ENCODE peak calls at places on chromosomes 7 and 10, in ten cellular contexts. M is astrocyte of the spinal cord, L is body of pancreas, X is BJ, W is psoas muscle, F is fibroblast of lung, T is hepatocyte, A is right lobe of liver, R is fibroblast of mammary gland, G is ovary. Q is an unnamed sample.

GRCh38 chr7:13963925-13964324 is 25.5 kb downstream of the ETV1 start:
- DNase-seq in M (no peak), L (no peak), X (no peak), W (no peak), F (no peak), T (no peak), A (no peak), R (no peak), G (no peak), Q (no peak)

GRCh38 chr7:123774498-123774897 is 25.7 kb upstream of the WASL start:
- DNase-seq in M (no peak), L (no peak), X (no peak), W (no peak), F (no peak), T (no peak), A (no peak), R (no peak), G (no peak), Q (no peak)

GRCh38 chr7:23811540-23811939 is 101.5 kb downstream of the STK31 start:
- DNase-seq in M (no peak), L (no peak), X (no peak), W (no peak), F (no peak), T (no peak), A (no peak), R (peak), G (no peak), Q (no peak)

GRCh38 chr7:55733584-55733983 is 129.0 kb downstream of the SEPTIN14 start:
- DNase-seq in M (peak), L (no peak), X (no peak), W (no peak), F (no peak), T (peak), A (no peak), R (no peak), G (no peak), Q (peak)

GRCh38 chr7:69670701-69671100 is 72.4 kb downstream of the AUTS2 start:
- DNase-seq in M (peak), L (no peak), X (no peak), W (no peak), F (peak), T (no peak), A (no peak), R (peak), G (no peak), Q (peak)

GRCh38 chr7:37683263-37684120 is at the start of gene GPR141:
- DNase-seq in M (peak), L (peak), X (no peak), W (no peak), F (no peak), T (peak), A (no peak), R (no peak), G (no peak), Q (peak)

GRCh38 chr7:95861041-95861440 is 88.7 kb downstream of the DYNC1I1 start:
- DNase-seq in M (peak), L (no peak), X (no peak), W (no peak), F (no peak), T (no peak), A (no peak), R (no peak), G (no peak), Q (no peak)

GRCh38 chr10:112243713-112244112 is 39.5 kb upstream of the TECTB start:
- DNase-seq in M (no peak), L (no peak), X (no peak), W (no peak), F (no peak), T (no peak), A (peak), R (no peak), G (no peak), Q (no peak)

GRCh38 chr7:138400400-138400886 is 59.6 kb upstream of the TRIM24 start:
- DNase-seq in M (no peak), L (no peak), X (no peak), W (no peak), F (no peak), T (no peak), A (no peak), R (no peak), G (no peak), Q (no peak)

GRCh38 chr7:117041007-117041406 is 87.7 kb downstream of the ST7 start:
- DNase-seq in M (peak), L (no peak), X (no peak), W (no peak), F (peak), T (no peak), A (no peak), R (peak), G (no peak), Q (no peak)

GRCh38 chr10:110848106-110848505 is 23.6 kb upstream of the PDCD4 start:
- DNase-seq in M (no peak), L (no peak), X (no peak), W (no peak), F (no peak), T (no peak), A (no peak), R (peak), G (no peak), Q (no peak)

GRCh38 chr7:73986158-73986631 is 41.8 kb upstream of the ELN start:
- DNase-seq in M (no peak), L (no peak), X (no peak), W (no peak), F (peak), T (peak), A (no peak), R (no peak), G (peak), Q (no peak)

GRCh38 chr10:88865281-88865876 is 13.7 kb upstream of the ANKRD22 start:
- DNase-seq in M (peak), L (no peak), X (no peak), W (no peak), F (peak), T (no peak), A (no peak), R (peak), G (no peak), Q (no peak)

GRCh38 chr10:101272229-101272868 is 43.1 kb upstream of the LBX1 start:
- DNase-seq in M (peak), L (peak), X (no peak), W (peak), F (peak), T (peak), A (peak), R (peak), G (peak), Q (peak)
- TF ChIP-seq CTCF in M (peak), L (peak), X (peak), W (peak), F (peak), T (peak), A (peak), R (peak), G (no peak), Q (peak)

GRCh38 chr10:127535802-127536515 is 13.2 kb upstream of the NPS start:
- DNase-seq in M (no peak), L (no peak), X (no peak), W (no peak), F (no peak), T (no peak), A (no peak), R (no peak), G (no peak), Q (no peak)
- H3K4me3 ChIP-seq in M (no peak), L (no peak), X (no peak), W (no peak), F (no peak), T (no peak), A (no peak), R (no peak), G (no peak), Q (no peak)

DNA sequence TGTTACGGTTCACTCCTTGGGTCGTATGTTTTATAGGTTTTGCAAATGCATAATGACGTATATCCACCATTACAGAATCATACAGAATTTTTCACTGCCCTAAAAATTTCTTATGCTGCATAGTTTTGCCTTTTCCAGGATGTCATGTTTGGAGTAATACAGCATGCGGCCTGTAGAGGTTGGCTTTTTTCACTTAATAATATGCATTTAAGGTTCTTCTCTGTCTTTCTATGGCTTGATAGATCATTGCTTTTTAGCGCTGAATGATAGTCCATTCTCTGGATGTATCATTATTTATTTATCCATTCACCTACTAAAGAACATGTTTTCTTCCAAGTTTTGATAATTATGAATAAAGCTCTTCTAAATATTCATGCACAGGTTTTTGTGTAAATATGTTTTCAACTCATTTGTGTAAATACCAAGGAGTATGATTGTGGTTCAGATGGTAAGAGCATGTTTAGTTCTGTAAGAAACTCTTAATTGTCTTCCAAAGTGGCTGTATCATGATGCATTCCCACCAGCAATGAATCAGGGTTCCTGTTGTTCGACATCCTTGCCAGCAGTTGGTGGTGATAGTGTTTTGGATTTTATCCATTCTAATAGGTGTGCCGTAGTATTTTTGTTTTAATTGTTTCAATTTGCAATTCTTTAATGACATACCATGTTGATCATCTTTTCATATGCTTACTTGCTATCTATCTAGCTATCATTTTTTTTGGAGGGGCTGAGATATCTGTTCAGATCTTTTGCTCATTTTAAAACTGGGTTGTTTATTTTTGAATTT is 531.2 kb upstream of the GHITM start:
- DNase-seq in M (peak), L (no peak), X (peak), W (no peak), F (no peak), T (no peak), A (no peak), R (no peak), G (no peak), Q (peak)
- TF ChIP-seq CTCF in M (no peak), L (no peak), X (peak), W (no peak), F (no peak), T (no peak), A (no peak), R (no peak), G (no peak), Q (no peak)

GRCh38 chr10:15351099-15351820 is 19.8 kb downstream of the FAM171A1 start:
- DNase-seq in M (no peak), L (no peak), X (no peak), W (no peak), F (no peak), T (no peak), A (no peak), R (no peak), G (no peak), Q (no peak)

GRCh38 chr10:15346440-15347141 is 24.5 kb downstream of the FAM171A1 start:
- DNase-seq in M (no peak), L (no peak), X (no peak), W (no peak), F (peak), T (no peak), A (no peak), R (peak), G (peak), Q (no peak)

GRCh38 chr10:15347205-15347604 is 23.9 kb downstream of the FAM171A1 start:
- DNase-seq in M (no peak), L (no peak), X (no peak), W (no peak), F (no peak), T (no peak), A (no peak), R (no peak), G (no peak), Q (no peak)

GRCh38 chr10:15348579-15348978 is 22.5 kb downstream of the FAM171A1 start:
- DNase-seq in M (no peak), L (no peak), X (no peak), W (no peak), F (peak), T (no peak), A (no peak), R (peak), G (peak), Q (no peak)

DNA sequence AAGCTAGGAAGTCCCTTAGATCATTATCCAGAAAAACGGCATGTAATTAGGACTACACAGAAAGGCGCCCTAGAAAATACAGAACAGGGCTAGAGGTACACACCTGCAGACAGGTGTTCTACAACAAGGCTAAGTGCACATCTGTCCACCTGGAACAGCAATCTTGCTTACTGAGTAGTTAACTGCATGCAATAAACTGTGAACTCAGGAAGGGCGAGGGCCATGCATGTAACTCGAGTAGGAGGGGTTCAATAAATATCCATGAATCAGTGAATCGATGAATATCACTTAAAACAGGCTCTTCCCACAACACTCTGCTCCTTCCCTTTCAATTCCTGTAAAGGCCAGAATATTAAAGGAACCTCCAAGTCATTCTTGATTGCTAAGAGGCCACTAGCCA is 22.0 kb downstream of the FAM171A1 start:
- DNase-seq in M (no peak), L (no peak), X (no peak), W (no peak), F (no peak), T (no peak), A (no peak), R (no peak), G (no peak), Q (no peak)
- H3K4me3 ChIP-seq in M (no peak), L (no peak), X (no peak), W (peak), F (peak), T (no peak), A (no peak), R (peak), G (peak), Q (no peak)

GRCh38 chr7:143914938-143915337 is 13.0 kb upstream of the TCAF1 start:
- DNase-seq in M (no peak), L (no peak), X (no peak), W (no peak), F (no peak), T (no peak), A (no peak), R (no peak), G (no peak), Q (no peak)
- TF ChIP-seq CTCF in M (no peak), L (no peak), X (peak), W (no peak), F (no peak), T (no peak), A (no peak), R (no peak), G (no peak), Q (no peak)

DNA sequence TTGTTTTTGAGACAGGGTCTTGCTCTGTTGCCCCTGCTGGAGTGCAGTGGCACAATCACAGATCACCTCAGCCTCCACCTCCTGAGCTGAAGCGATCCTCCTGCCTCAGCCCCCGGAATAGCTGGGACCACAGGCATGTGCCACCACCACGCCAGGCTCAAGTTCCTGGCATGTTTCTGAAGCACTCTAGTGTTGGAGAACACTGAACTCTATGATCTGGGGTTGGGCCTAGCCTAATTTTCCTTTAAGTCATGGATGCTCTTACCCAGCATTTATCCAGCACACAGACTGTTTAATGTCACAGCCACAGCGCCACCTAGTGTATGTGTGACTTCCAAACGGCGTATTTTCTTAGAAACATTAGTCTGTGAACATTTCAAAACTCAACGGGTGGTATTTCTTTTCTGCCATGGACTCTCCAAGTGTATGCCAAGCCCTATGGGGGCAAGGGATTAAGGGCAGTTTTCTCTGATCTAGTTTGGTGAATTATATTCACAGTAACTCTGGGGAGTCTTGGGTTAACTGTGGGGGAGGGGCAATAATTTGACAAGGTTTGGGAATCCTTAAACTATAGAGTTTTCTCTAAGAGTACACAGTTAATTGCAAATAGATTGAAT is 91.8 kb downstream of the CREM start:
- DNase-seq in M (peak), L (peak), X (peak), W (peak), F (peak), T (peak), A (peak), R (peak), G (peak), Q (peak)
- H3K4me3 ChIP-seq in M (no peak), L (no peak), X (no peak), W (peak), F (no peak), T (no peak), A (no peak), R (no peak), G (no peak), Q (no peak)

DNA sequence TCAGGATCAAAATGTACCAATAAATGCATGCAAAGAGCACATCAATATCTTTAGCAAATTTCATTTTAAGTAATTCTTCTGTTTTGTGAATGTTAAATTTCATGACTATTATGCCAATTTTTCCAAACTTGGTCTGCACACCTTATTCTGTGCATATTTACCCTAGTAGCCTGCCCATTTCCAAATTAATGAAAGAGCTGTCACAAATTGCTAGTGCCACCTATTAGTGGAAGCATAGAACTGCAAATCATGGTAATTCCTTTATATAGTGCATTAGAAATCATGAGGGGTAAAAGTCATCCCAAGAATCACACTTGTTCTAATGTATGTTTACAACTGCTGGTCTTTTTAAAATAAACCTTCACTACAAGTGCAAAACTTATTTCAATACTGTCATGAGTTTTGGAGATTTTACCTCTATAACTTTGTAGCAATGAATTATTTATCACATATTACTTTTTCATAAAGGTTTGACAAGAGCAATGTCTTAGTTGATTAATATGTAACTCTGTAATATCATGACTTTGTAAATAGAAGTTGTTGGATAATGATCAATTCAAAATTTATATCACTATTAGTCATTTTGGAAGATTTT is 5.7 kb downstream of the SEMA3A start:
- DNase-seq in M (peak), L (no peak), X (no peak), W (no peak), F (peak), T (no peak), A (no peak), R (no peak), G (no peak), Q (no peak)
- TF ChIP-seq CTCF in M (peak), L (no peak), X (peak), W (no peak), F (peak), T (peak), A (peak), R (peak), G (no peak), Q (peak)